ENCODE peak calls at places on chromosomes 5 and 9, in seven cellular contexts. E, P, O, K, M, W and N are unnamed samples.

GRCh38 chr9:14322211-14323082 is 8.5 kb upstream of the NFIB start:
- DNase-seq in E (peak; percentile 39), P (peak; percentile 70), O (peak; percentile 91), K (peak; percentile 83), M (peak; percentile 68), W (peak; percentile 96), N (no peak)

GRCh38 chr5:2260211-2260985 is 377.7 kb upstream of the IRX4 start:
- DNase-seq in E (no peak), P (no peak), O (no peak), K (no peak), M (no peak), W (peak; percentile 18), N (no peak)

GRCh38 chr9:109166771-109167601 is at the start of gene FRRS1L:
- DNase-seq in E (no peak), P (no peak), O (peak; percentile 67), K (no peak), M (no peak), W (no peak), N (peak; percentile 66)

GRCh38 chr5:56569576-56569975 is 245.8 kb upstream of the MAP3K1 start:
- DNase-seq in E (no peak), P (no peak), O (no peak), K (peak; percentile 89), M (peak; percentile 63), W (no peak), N (no peak)

GRCh38 chr5:157543825-157544622 is 31.6 kb downstream of the ADAM19 start:
- DNase-seq in E (no peak), P (no peak), O (peak; percentile 50), K (no peak), M (peak; percentile 49), W (no peak), N (no peak)

GRCh38 chr5:167576126-167576525 is 715.3 kb upstream of the WWC1 start:
- DNase-seq in E (no peak), P (no peak), O (no peak), K (no peak), M (peak; percentile 37), W (no peak), N (no peak)

GRCh38 chr5:11075010-11075860 is 314.2 kb upstream of the DAP start:
- DNase-seq in E (no peak), P (no peak), O (no peak), K (no peak), M (no peak), W (no peak), N (no peak)

GRCh38 chr5:35294017-35294416 is 63.7 kb upstream of the PRLR start:
- DNase-seq in E (no peak), P (no peak), O (no peak), K (no peak), M (no peak), W (no peak), N (no peak)

GRCh38 chr5:83095973-83096539 is 18.7 kb downstream of the XRCC4 start:
- DNase-seq in E (peak; percentile 25), P (no peak), O (no peak), K (peak; percentile 72), M (peak; percentile 73), W (no peak), N (no peak)

GRCh38 chr9:117434568-117434967 is 19.7 kb upstream of the ASTN2 start:
- DNase-seq in E (no peak), P (no peak), O (no peak), K (no peak), M (no peak), W (no peak), N (no peak)

GRCh38 chr9:128068656-128069221 is 707 bp downstream of the SLC25A25 start:
- DNase-seq in E (no peak), P (no peak), O (peak; percentile 59), K (peak; percentile 17), M (no peak), W (no peak), N (no peak)

GRCh38 chr5:74130141-74130897 is 504.3 kb downstream of the ARHGEF28 start:
- DNase-seq in E (no peak), P (no peak), O (no peak), K (no peak), M (no peak), W (no peak), N (no peak)

GRCh38 chr5:173010021-173010420 is 26.4 kb downstream of the ATP6V0E1 start:
- DNase-seq in E (no peak), P (no peak), O (no peak), K (peak; percentile 72), M (peak; percentile 28), W (no peak), N (no peak)

GRCh38 chr5:31678180-31678579 is 39.2 kb downstream of the PDZD2 start:
- DNase-seq in E (no peak), P (no peak), O (peak; percentile 22), K (no peak), M (no peak), W (no peak), N (no peak)

GRCh38 chr9:130938652-130939404 is at the start of gene FIBCD1:
- DNase-seq in E (no peak), P (no peak), O (no peak), K (peak; percentile 10), M (peak; percentile 42), W (no peak), N (peak; percentile 84)

GRCh38 chr5:147971472-147971871 is 65.1 kb upstream of the C5orf46 start:
- DNase-seq in E (no peak), P (no peak), O (no peak), K (no peak), M (no peak), W (no peak), N (no peak)

GRCh38 chr9:115373000-115373709 is 255.2 kb upstream of the TNC start:
- DNase-seq in E (no peak), P (no peak), O (no peak), K (peak; percentile 97), M (peak; percentile 95), W (no peak), N (no peak)

GRCh38 chr5:75668988-75669760 is 48.1 kb downstream of the POC5 start:
- DNase-seq in E (no peak), P (peak; percentile 20), O (peak; percentile 37), K (peak; percentile 59), M (no peak), W (no peak), N (no peak)

GRCh38 chr9:128912270-128912853 is 8.4 kb upstream of the PHYHD1 start:
- DNase-seq in E (no peak), P (no peak), O (no peak), K (peak; percentile 94), M (peak; percentile 85), W (no peak), N (peak; percentile 38)

GRCh38 chr5:142316051-142316450 is 8.8 kb downstream of the SPRY4 start:
- DNase-seq in E (no peak), P (peak; percentile 42), O (no peak), K (no peak), M (peak; percentile 69), W (no peak), N (no peak)

GRCh38 chr5:145856285-145856818 is 16.5 kb downstream of the GRXCR2 start:
- DNase-seq in E (no peak), P (no peak), O (peak; percentile 58), K (peak; percentile 81), M (peak; percentile 53), W (peak; percentile 79), N (peak; percentile 36)

GRCh38 chr9:129720181-129720864 is 32.5 kb downstream of the PTGES start:
- DNase-seq in E (no peak), P (no peak), O (no peak), K (no peak), M (no peak), W (no peak), N (no peak)

GRCh38 chr5:154892370-154892771 is 33.9 kb downstream of the CNOT8 start:
- DNase-seq in E (no peak), P (no peak), O (no peak), K (no peak), M (no peak), W (no peak), N (no peak)

GRCh38 chr5:135978212-135978631 is 23.4 kb upstream of the LECT2 start:
- DNase-seq in E (no peak), P (no peak), O (no peak), K (peak; percentile 46), M (no peak), W (no peak), N (no peak)

GRCh38 chr5:78758169-78758839 is 109.7 kb upstream of the LHFPL2 start:
- DNase-seq in E (no peak), P (no peak), O (no peak), K (peak; percentile 92), M (no peak), W (no peak), N (no peak)

GRCh38 chr9:113631811-113632665 is 168.5 kb downstream of the RGS3 start:
- DNase-seq in E (no peak), P (no peak), O (no peak), K (peak; percentile 39), M (peak; percentile 54), W (peak; percentile 21), N (no peak)

GRCh38 chr5:38023799-38024198 is 184.0 kb upstream of the GDNF start:
- DNase-seq in E (no peak), P (no peak), O (no peak), K (no peak), M (no peak), W (no peak), N (no peak)

GRCh38 chr5:5158472-5158895 is 18.4 kb downstream of the ADAMTS16 start:
- DNase-seq in E (no peak), P (no peak), O (no peak), K (peak; percentile 72), M (no peak), W (no peak), N (no peak)

GRCh38 chr9:121949364-121949763 is 143.7 kb downstream of the TTLL11 start:
- DNase-seq in E (no peak), P (no peak), O (no peak), K (no peak), M (no peak), W (no peak), N (no peak)

GRCh38 chr5:134968055-134968454 is 348 bp downstream of the CATSPER3 start:
- DNase-seq in E (no peak), P (no peak), O (no peak), K (no peak), M (no peak), W (no peak), N (no peak)